ENCODE peak calls at places on chromosomes 5 and 9, in four cellular contexts. Z is SK-N-SH, D is GM12891, R is GM12878. L is an unnamed sample.

GRCh38 chr5:177605078-177605477 is 5.1 kb downstream of the B4GALT7 start:
- DNase-seq in Z (no peak), D (no peak), R (no peak), L (no peak)

GRCh38 chr9:32525506-32525905 is 490 bp downstream of the RIGI start:
- DNase-seq in Z (no peak), D (no peak), R (peak), L (no peak)

GRCh38 chr5:75509956-75510355 is 1.5 kb downstream of the CERT1 start:
- DNase-seq in Z (peak), D (no peak), R (no peak), L (no peak)

GRCh38 chr9:10268500-10269485 is 344.0 kb downstream of the PTPRD start:
- DNase-seq in Z (peak), D (peak), R (no peak), L (no peak)

GRCh38 chr5:35415305-35415704 is 185.0 kb upstream of the PRLR start:
- DNase-seq in Z (no peak), D (no peak), R (no peak), L (no peak)

GRCh38 chr9:110148384-110148783 is 59.6 kb downstream of the C9orf152 start:
- DNase-seq in Z (no peak), D (no peak), R (no peak), L (no peak)

GRCh38 chr5:65833780-65834179 is 92.6 kb upstream of the ERBIN start:
- DNase-seq in Z (no peak), D (no peak), R (no peak), L (no peak)

GRCh38 chr9:87372401-87372851 is 125.2 kb upstream of the DAPK1 start:
- DNase-seq in Z (no peak), D (no peak), R (no peak), L (no peak)

GRCh38 chr5:57386958-57387357 is 95.7 kb downstream of the ACTBL2 start:
- DNase-seq in Z (no peak), D (no peak), R (no peak), L (no peak)

GRCh38 chr5:30368064-30368463 is 825.4 kb upstream of the CDH6 start:
- DNase-seq in Z (no peak), D (no peak), R (no peak), L (no peak)

GRCh38 chr9:14993061-14993800 is 83.0 kb upstream of the FREM1 start:
- DNase-seq in Z (peak), D (no peak), R (no peak), L (no peak)

GRCh38 chr5:30401479-30402058 is 791.9 kb upstream of the CDH6 start:
- DNase-seq in Z (peak), D (no peak), R (no peak), L (no peak)

GRCh38 chr9:107172979-107173347 is 110.1 kb upstream of the RAD23B start:
- DNase-seq in Z (no peak), D (no peak), R (peak), L (no peak)

GRCh38 chr9:78213696-78214095 is 22.2 kb upstream of the CEP78 start:
- DNase-seq in Z (peak), D (no peak), R (no peak), L (no peak)

GRCh38 chr9:38067892-38068615 is 973 bp downstream of the SHB start:
- DNase-seq in Z (peak), D (peak), R (no peak), L (no peak)

GRCh38 chr5:142474426-142474825 is 149.6 kb upstream of the SPRY4 start:
- DNase-seq in Z (no peak), D (no peak), R (no peak), L (no peak)

DNA sequence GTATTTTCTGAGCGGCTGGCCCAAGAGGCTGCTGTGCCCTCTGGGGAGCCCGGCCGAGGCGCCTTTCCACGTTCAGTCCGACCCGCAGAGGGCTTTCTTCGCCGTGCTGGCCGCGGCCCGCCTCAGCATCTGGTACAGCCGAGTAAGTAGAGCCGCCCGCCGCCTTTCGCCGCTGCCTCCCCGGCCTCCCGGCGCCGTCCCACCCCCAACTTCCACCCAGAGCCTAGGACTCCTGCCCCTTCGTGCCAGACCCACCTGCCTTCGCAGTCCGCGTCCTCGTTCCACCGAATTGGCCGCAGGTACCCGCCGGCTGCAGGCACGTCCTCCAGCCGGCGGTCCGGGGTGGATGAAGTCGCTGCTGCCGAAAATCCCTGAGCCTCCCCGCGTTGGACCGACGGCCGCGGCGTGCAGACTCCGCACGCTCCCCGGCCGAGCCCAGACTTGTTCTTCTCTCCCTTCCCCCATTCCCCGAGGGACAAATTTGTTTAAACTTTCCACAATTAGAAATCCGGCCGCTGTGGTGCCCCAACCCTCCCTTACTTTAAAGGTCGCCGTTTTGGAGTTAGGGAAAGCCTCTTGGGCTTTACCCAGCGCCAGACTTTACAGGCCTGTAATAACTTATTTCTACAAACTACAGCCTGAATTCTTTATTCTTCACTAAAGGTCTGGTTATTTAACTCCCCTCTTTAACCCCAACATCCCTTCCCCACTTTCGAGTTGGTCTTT is 568 bp downstream of the RIC1 start:
- DNase-seq in Z (peak), D (no peak), R (no peak), L (peak)
- TF ChIP-seq TAF1 in Z (no peak), D (no peak), R (peak), L (no peak)

GRCh38 chr5:81751009-81751835 is at the start of gene SSBP2:
- DNase-seq in Z (peak), D (peak), R (peak), L (peak)
- TF ChIP-seq POLR2AphosphoS5 in Z (peak), D (no peak), R (no peak), L (no peak)

DNA sequence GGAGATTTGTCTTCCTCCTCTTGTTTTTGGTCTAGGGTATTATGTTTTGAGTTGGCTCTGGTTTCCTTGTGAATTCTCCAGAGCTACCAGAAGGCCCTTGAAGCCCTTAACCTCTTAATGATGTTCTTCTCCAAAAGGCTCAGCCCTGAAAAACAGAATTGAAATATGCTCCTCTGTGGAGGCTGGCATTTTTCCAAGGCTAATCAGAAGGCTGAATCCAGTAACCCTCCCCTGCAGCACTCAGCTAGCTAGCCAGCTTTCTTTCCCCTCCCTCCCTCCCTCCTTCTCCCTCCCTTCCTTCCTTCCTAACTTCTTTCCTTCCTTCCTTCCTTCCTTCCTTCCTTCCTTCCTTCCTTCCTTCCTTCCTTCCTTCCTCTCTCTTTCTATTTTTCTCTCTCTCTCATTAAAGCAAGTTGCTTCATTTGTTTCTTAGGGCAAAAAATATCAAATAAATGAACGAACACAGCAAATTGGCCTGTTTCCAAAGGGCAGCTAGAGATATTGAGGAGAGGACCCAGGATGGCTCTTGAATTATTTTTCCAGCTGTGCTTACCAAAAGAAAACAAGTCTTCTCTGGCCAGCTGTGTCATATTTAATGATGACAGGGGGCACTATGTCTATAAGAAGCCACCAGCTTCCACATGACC is 38.7 kb downstream of the JAKMIP2 start:
- DNase-seq in Z (peak), D (no peak), R (no peak), L (no peak)
- TF ChIP-seq TAF1 in Z (no peak), D (no peak), R (no peak), L (no peak)

GRCh38 chr5:115170924-115171510 is 1.3 kb upstream of the TRIM36 start:
- DNase-seq in Z (no peak), D (no peak), R (no peak), L (no peak)

GRCh38 chr5:115170128-115170923 is 618 bp upstream of the TRIM36 start:
- DNase-seq in Z (peak), D (no peak), R (no peak), L (no peak)

GRCh38 chr5:115166744-115167393 is 2.8 kb downstream of the TRIM36 start:
- DNase-seq in Z (no peak), D (no peak), R (no peak), L (no peak)

GRCh38 chr5:115169392-115170127 is at the start of gene TRIM36:
- DNase-seq in Z (peak), D (peak), R (peak), L (peak)

GRCh38 chr5:115168829-115169391 is 798 bp downstream of the TRIM36 start:
- DNase-seq in Z (peak), D (peak), R (no peak), L (no peak)
- TF ChIP-seq POLR2AphosphoS5 in Z (no peak), D (no peak), R (no peak), L (no peak)

GRCh38 chr9:136644343-136644592 is 18.4 kb upstream of the EGFL7 start:
- DNase-seq in Z (no peak), D (no peak), R (no peak), L (no peak)
- TF ChIP-seq TAF1 in Z (no peak), D (no peak), R (no peak), L (no peak)

DNA sequence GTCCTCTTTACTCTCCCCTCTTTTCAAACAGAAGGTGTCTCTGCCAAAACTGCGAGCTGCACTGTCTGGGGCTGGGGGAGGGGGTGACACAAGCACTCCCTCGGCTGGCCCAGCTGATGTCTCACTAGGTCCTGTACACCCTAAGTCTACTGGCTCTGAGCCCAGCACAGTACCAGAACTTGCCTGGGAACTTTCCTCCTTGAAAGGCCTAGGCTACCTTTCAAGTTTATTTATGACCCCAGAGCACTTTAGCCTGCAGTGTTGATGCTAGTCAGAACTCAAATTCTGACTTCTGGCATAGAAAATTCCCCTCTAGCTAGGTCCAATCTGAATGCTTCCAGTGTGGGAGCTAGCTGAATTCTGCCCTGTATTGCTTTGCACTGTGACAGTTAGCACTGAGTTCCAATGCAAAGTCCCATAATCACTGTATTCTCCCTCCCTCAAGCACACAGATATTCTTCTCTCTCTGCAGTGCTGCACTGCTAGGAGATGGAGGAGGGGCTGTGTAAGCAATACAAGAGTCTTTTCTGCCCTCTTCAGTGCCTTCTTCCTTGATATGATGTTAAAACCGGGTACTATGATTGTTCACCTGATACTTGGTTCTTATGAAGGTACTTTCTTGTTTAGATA is 10.5 kb downstream of the LURAP1L start:
- DNase-seq in Z (no peak), D (no peak), R (no peak), L (no peak)
- TF ChIP-seq POLR2AphosphoS5 in Z (no peak), D (no peak), R (no peak), L (no peak)

GRCh38 chr5:38726279-38726678 is 119.5 kb upstream of the OSMR start:
- DNase-seq in Z (peak), D (no peak), R (no peak), L (no peak)
- TF ChIP-seq TAF1 in Z (no peak), D (no peak), R (no peak), L (no peak)

GRCh38 chr5:139985733-139986132 is 57.4 kb downstream of the NRG2 start:
- DNase-seq in Z (no peak), D (no peak), R (peak), L (no peak)
- TF ChIP-seq POLR2AphosphoS5 in Z (peak), D (no peak), R (no peak), L (no peak)

GRCh38 chr5:95619096-95619495 is 791 bp upstream of the GPR150 start:
- DNase-seq in Z (no peak), D (no peak), R (no peak), L (no peak)

GRCh38 chr5:95620870-95621838 is 1.3 kb downstream of the GPR150 start:
- DNase-seq in Z (peak), D (peak), R (no peak), L (peak)

GRCh38 chr5:95619518-95620029 is 313 bp upstream of the GPR150 start:
- DNase-seq in Z (no peak), D (no peak), R (no peak), L (no peak)

GRCh38 chr5:95621839-95622629 is 2.1 kb downstream of the GPR150 start:
- DNase-seq in Z (no peak), D (no peak), R (no peak), L (no peak)

DNA sequence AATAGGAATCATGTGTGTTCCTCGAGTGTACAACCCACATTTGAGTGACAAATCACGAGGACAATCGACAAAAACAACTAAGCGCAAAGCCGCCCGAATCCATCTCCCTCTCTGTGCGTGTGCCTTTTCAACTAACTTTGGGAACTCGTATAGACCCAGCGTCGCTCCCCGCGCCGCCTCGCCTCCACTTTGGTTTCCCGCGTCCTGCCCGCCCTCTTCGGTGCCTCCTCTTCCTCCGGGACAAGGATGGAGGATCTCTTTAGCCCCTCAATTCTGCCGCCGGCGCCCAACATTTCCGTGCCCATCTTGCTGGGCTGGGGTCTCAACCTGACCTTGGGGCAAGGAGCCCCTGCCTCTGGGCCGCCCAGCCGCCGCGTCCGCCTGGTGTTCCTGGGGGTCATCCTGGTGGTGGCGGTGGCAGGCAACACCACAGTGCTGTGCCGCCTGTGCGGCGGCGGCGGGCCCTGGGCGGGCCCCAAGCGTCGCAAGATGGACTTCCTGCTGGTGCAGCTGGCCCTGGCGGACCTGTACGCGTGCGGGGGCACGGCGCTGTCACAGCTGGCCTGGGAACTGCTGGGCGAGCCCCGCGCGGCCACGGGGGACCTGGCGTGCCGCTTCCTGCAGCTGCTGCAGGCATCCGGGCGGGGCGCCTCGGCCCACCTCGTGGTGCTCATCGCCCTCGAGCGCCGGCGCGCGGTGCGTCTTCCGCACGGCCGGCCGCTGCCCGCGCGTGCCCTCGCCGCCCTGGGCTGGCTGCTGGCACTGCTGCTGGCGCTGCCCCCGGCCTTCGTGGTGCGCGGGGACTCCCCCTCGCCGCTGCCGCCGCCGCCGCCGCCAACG is at the start of gene GPR150:
- DNase-seq in Z (peak), D (peak), R (no peak), L (peak)
- TF ChIP-seq TAF1 in Z (no peak), D (peak), R (no peak), L (no peak)

GRCh38 chr5:171483453-171484177 is 64.2 kb downstream of the FGF18 start:
- DNase-seq in Z (peak), D (no peak), R (no peak), L (no peak)
- TF ChIP-seq POLR2AphosphoS5 in Z (no peak), D (no peak), R (no peak), L (no peak)

L was measured in GM12892.